ENCODE peak calls at places on chromosomes 7 and 10, in ten cellular contexts. D is prostate gland, X is HCT116, N is suprapubic skin, G is DMS 273 treated with DMSO at 0.1 percent for 48 hours, Z is posterior vena cava, I is body of pancreas, W is pancreas, T is endothelial cell of umbilical vein, R is AG08396. B is an unnamed sample.

GRCh38 chr7:35805876-35806275 is 5.0 kb downstream of the SEPTIN7 start:
- DNase-seq in G (no peak), D (no peak), X (no peak), R (peak; percentile 7), Z (no peak), N (no peak), I (no peak), T (no peak), W (no peak), B (no peak)

GRCh38 chr10:6321880-6322279 is 119.1 kb downstream of the PFKFB3 start:
- DNase-seq in Z (no peak), R (peak; percentile 47), D (no peak), N (no peak), I (no peak), X (peak; percentile 8), G (no peak), W (no peak), T (no peak), B (no peak)

GRCh38 chr10:10734356-10735064 is 283.2 kb upstream of the CELF2 start:
- DNase-seq in D (no peak), Z (no peak), R (no peak), I (no peak), W (no peak), N (no peak), X (no peak), G (no peak), T (no peak), B (no peak)

GRCh38 chr7:44157116-44158059 is 16.3 kb upstream of the MYL7 start:
- DNase-seq in R (no peak), Z (peak; percentile 74), G (peak; percentile 97), W (no peak), X (no peak), T (no peak), I (no peak), N (no peak), D (no peak), B (no peak)

GRCh38 chr7:112202819-112203218 is 3.4 kb downstream of the DOCK4 start:
- DNase-seq in X (no peak), I (peak; percentile 45), T (peak; percentile 50), D (peak; percentile 18), Z (no peak), N (no peak), R (no peak), G (no peak), W (peak; percentile 36), B (no peak)

GRCh38 chr10:11180228-11180627 is 162.6 kb downstream of the CELF2 start:
- DNase-seq in X (no peak), T (no peak), G (no peak), I (no peak), Z (no peak), D (no peak), R (no peak), N (no peak), W (no peak), B (no peak)

GRCh38 chr7:81990395-81990794 is 220.5 kb upstream of the HGF start:
- DNase-seq in D (no peak), I (no peak), R (peak; percentile 15), Z (no peak), N (no peak), W (no peak), T (peak; percentile 20), G (no peak), X (peak; percentile 12), B (no peak)

GRCh38 chr10:61899997-61900828 is 1.3 kb upstream of the ARID5B start:
- DNase-seq in R (peak; percentile 59), T (peak; percentile 66), W (no peak), G (peak; percentile 52), X (no peak), N (peak; percentile 71), I (peak; percentile 41), Z (no peak), D (peak; percentile 67), B (no peak)

GRCh38 chr10:36817898-36818297 is 307.5 kb upstream of the ANKRD30A start:
- DNase-seq in T (no peak), Z (no peak), D (no peak), W (no peak), N (no peak), X (no peak), I (no peak), G (no peak), R (no peak), B (no peak)

GRCh38 chr10:61000769-61001730 is 57.1 kb upstream of the RHOBTB1 start:
- DNase-seq in T (peak; percentile 24), Z (no peak), D (peak; percentile 19), X (no peak), G (no peak), R (peak; percentile 49), W (peak; percentile 52), N (no peak), I (peak; percentile 57), B (no peak)

GRCh38 chr10:8051109-8051781 is 3.2 kb upstream of the GATA3 start:
- DNase-seq in X (no peak), D (no peak), T (peak; percentile 61), N (peak; percentile 48), Z (peak; percentile 79), I (no peak), W (no peak), G (no peak), R (no peak), B (no peak)

GRCh38 chr10:36173364-36173763 is 531.3 kb upstream of the FZD8 start:
- DNase-seq in I (no peak), G (no peak), D (no peak), R (no peak), W (no peak), Z (no peak), N (no peak), X (no peak), T (peak; percentile 95), B (peak; percentile 74)

GRCh38 chr10:23693398-23693797 is 254.5 kb downstream of the OTUD1 start:
- DNase-seq in D (peak; percentile 15), T (no peak), R (no peak), W (no peak), Z (peak; percentile 73), X (no peak), G (no peak), I (no peak), N (no peak), B (no peak)

GRCh38 chr7:73971701-73972341 is 56.2 kb upstream of the ELN start:
- DNase-seq in T (no peak), N (peak; percentile 45), D (no peak), R (no peak), X (peak; percentile 47), W (no peak), I (no peak), Z (peak; percentile 42), G (no peak), B (no peak)

GRCh38 chr7:74365320-74366022 is 76.3 kb downstream of the CLIP2 start:
- DNase-seq in R (peak; percentile 94), D (no peak), X (peak; percentile 28), N (no peak), W (no peak), T (peak; percentile 34), Z (peak; percentile 90), G (peak; percentile 79), I (no peak), B (no peak)

GRCh38 chr10:11673346-11674330 is 62.2 kb upstream of the USP6NL start:
- DNase-seq in T (peak; percentile 94), W (no peak), Z (peak; percentile 31), X (no peak), G (no peak), I (peak; percentile 45), N (no peak), R (no peak), D (no peak), B (no peak)

GRCh38 chr7:149727541-149728476 is 45.6 kb downstream of the ZNF467 start:
- DNase-seq in R (no peak), D (peak; percentile 40), Z (peak; percentile 70), N (no peak), T (no peak), I (no peak), X (no peak), G (no peak), W (no peak), B (no peak)

GRCh38 chr10:91339729-91340128 is 70.4 kb upstream of the HECTD2 start:
- DNase-seq in W (no peak), R (no peak), I (no peak), G (no peak), T (no peak), X (no peak), Z (no peak), D (no peak), N (no peak), B (no peak)

GRCh38 chr10:133030791-133031190 is 56.9 kb upstream of the ADGRA1 start:
- DNase-seq in T (no peak), X (no peak), R (no peak), G (no peak), I (peak; percentile 42), Z (no peak), D (no peak), W (no peak), N (no peak), B (no peak)

GRCh38 chr7:128893251-128894100 is 17.0 kb downstream of the KCP start:
- DNase-seq in T (no peak), X (peak; percentile 48), G (no peak), I (no peak), Z (peak; percentile 69), R (no peak), W (no peak), D (no peak), N (peak; percentile 56), B (no peak)

GRCh38 chr10:128059266-128059850 is 66.9 kb downstream of the MKI67 start:
- DNase-seq in T (no peak), X (no peak), W (no peak), R (no peak), D (no peak), G (no peak), I (no peak), N (peak; percentile 60), Z (no peak), B (no peak)

GRCh38 chr7:156368459-156368858 is 272.1 kb upstream of the RNF32 start:
- DNase-seq in X (no peak), W (no peak), N (no peak), D (no peak), R (no peak), I (no peak), T (no peak), Z (no peak), G (no peak), B (no peak)

GRCh38 chr7:20330797-20331230 is at the start of gene ITGB8:
- DNase-seq in G (no peak), D (peak; percentile 63), T (peak; percentile 61), I (peak; percentile 56), R (no peak), X (no peak), W (peak; percentile 69), N (peak; percentile 71), Z (peak; percentile 82), B (no peak)

GRCh38 chr7:132709971-132710567 is 133.8 kb upstream of the PLXNA4 start:
- DNase-seq in I (no peak), N (no peak), R (peak; percentile 30), X (peak; percentile 24), Z (no peak), G (no peak), D (no peak), T (peak; percentile 59), W (no peak), B (no peak)

GRCh38 chr10:89867964-89868363 is 166.6 kb downstream of the KIF20B start:
- DNase-seq in N (no peak), R (no peak), X (peak; percentile 15), G (no peak), W (no peak), D (no peak), T (peak; percentile 14), I (no peak), Z (no peak), B (no peak)

GRCh38 chr10:132545659-132546367 is 8.2 kb downstream of the INPP5A start:
- DNase-seq in D (no peak), Z (peak; percentile 52), I (no peak), W (no peak), R (no peak), N (peak; percentile 50), G (no peak), X (no peak), T (no peak), B (no peak)

GRCh38 chr10:24249829-24250415 is 41.0 kb downstream of the KIAA1217 start:
- DNase-seq in R (no peak), T (no peak), G (no peak), I (no peak), N (no peak), W (no peak), Z (no peak), D (peak; percentile 36), X (no peak), B (no peak)

GRCh38 chr7:82926477-82926876 is 236.2 kb downstream of the PCLO start:
- DNase-seq in G (no peak), Z (no peak), T (no peak), R (no peak), D (no peak), I (no peak), W (no peak), X (no peak), N (no peak), B (no peak)